ENCODE peak calls at places on chromosomes 7 and 10, in six cellular contexts. D, S, I, P, G and Q are unnamed samples.

GRCh38 chr10:72009430-72010081 is 45.4 kb downstream of the CHST3 start:
- DNase-seq in D (peak; percentile 68), S (peak; percentile 98), I (peak; percentile 88), P (no peak), G (no peak), Q (no peak)

GRCh38 chr10:73908853-73909611 is 1.9 kb upstream of the PLAU start:
- DNase-seq in D (no peak), S (peak; percentile 98), I (peak; percentile 99), P (peak; percentile 93), G (peak; percentile 98), Q (no peak)

GRCh38 chr10:1807924-1808323 is 70.6 kb upstream of the ADARB2 start:
- DNase-seq in D (no peak), S (no peak), I (no peak), P (no peak), G (no peak), Q (no peak)

GRCh38 chr7:33806284-33807157 is 98.8 kb upstream of the BMPER start:
- DNase-seq in D (no peak), S (peak; percentile 27), I (peak; percentile 47), P (no peak), G (no peak), Q (no peak)

GRCh38 chr10:44992070-44992731 is 8.5 kb upstream of the ZNF22 start:
- DNase-seq in D (peak; percentile 96), S (no peak), I (no peak), P (no peak), G (no peak), Q (no peak)

GRCh38 chr7:516216-516605 is 3.4 kb downstream of the PDGFA start:
- DNase-seq in D (no peak), S (peak; percentile 16), I (no peak), P (no peak), G (no peak), Q (no peak)

GRCh38 chr7:94053532-94053931 is 49.4 kb upstream of the BET1 start:
- DNase-seq in D (no peak), S (no peak), I (no peak), P (peak; percentile 13), G (no peak), Q (no peak)

GRCh38 chr7:140601566-140602174 is 38.9 kb downstream of the DENND2A start:
- DNase-seq in D (no peak), S (no peak), I (no peak), P (no peak), G (no peak), Q (no peak)

GRCh38 chr10:10816453-10816852 is 201.2 kb upstream of the CELF2 start:
- DNase-seq in D (no peak), S (peak; percentile 78), I (peak; percentile 41), P (no peak), G (no peak), Q (no peak)

GRCh38 chr10:12135631-12136030 is 6.2 kb downstream of the SEC61A2 start:
- DNase-seq in D (no peak), S (no peak), I (no peak), P (no peak), G (no peak), Q (no peak)

GRCh38 chr7:111903016-111903415 is 303.2 kb downstream of the DOCK4 start:
- DNase-seq in D (no peak), S (no peak), I (no peak), P (no peak), G (no peak), Q (no peak)

GRCh38 chr10:127298396-127298795 is 102.0 kb upstream of the INSYN2A start:
- DNase-seq in D (no peak), S (no peak), I (no peak), P (no peak), G (no peak), Q (no peak)

GRCh38 chr10:5964736-5965135 is 12.6 kb downstream of the IL15RA start:
- DNase-seq in D (peak; percentile 8), S (no peak), I (no peak), P (no peak), G (no peak), Q (no peak)

GRCh38 chr7:95668504-95669018 is 72.2 kb upstream of the PDK4 start:
- DNase-seq in D (no peak), S (no peak), I (no peak), P (no peak), G (no peak), Q (no peak)

GRCh38 chr7:8831386-8831785 is 398.0 kb downstream of the NXPH1 start:
- DNase-seq in D (no peak), S (no peak), I (no peak), P (no peak), G (no peak), Q (no peak)

DNA sequence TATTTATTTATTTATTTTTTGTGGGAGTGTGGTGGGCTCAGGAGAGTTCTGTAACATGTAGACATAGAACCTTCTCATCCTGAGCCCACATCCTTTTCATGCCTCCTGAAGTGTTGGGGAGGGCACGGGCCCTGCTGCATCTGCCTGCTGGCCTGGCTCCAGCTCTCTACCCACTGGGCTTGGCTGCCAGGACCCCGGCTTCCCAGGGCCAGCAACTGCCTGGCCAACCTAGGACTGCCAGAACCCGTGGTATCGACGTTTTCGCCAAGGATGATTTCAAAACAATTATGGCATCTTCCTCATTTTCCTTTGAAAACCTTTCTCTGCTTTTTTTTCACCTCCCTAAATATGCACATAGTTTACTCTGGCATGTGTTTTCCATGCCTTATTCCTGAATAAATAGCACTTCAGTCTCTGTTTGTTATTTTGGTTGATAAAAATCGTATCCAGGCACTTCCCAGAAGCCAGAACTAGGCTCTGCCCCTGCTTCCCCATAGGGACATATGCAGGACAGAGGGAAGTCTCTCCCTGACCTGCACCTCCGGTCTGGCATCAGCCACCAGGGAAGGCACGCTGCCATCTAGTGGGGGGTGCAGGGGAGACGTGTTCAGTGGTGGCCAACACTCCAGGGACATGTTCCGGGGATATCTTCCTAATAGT is 31.0 kb upstream of the ANTXRL start:
- DNase-seq in D (peak; percentile 76), S (peak; percentile 2), I (peak; percentile 56), P (peak; percentile 75), G (peak; percentile 81), Q (peak; percentile 37)
- TF ChIP-seq CTCF in D (peak; percentile 18), S (peak; percentile 25), I (peak; percentile 63), P (peak; percentile 70), G (peak; percentile 98), Q (peak; percentile 70)

GRCh38 chr10:132634241-132634946 is 96.8 kb downstream of the INPP5A start:
- DNase-seq in D (peak; percentile 5), S (no peak), I (peak; percentile 40), P (no peak), G (peak; percentile 29), Q (no peak)
- TF ChIP-seq CTCF in D (no peak), S (no peak), I (no peak), P (no peak), G (peak; percentile 55), Q (peak; percentile 7)

DNA sequence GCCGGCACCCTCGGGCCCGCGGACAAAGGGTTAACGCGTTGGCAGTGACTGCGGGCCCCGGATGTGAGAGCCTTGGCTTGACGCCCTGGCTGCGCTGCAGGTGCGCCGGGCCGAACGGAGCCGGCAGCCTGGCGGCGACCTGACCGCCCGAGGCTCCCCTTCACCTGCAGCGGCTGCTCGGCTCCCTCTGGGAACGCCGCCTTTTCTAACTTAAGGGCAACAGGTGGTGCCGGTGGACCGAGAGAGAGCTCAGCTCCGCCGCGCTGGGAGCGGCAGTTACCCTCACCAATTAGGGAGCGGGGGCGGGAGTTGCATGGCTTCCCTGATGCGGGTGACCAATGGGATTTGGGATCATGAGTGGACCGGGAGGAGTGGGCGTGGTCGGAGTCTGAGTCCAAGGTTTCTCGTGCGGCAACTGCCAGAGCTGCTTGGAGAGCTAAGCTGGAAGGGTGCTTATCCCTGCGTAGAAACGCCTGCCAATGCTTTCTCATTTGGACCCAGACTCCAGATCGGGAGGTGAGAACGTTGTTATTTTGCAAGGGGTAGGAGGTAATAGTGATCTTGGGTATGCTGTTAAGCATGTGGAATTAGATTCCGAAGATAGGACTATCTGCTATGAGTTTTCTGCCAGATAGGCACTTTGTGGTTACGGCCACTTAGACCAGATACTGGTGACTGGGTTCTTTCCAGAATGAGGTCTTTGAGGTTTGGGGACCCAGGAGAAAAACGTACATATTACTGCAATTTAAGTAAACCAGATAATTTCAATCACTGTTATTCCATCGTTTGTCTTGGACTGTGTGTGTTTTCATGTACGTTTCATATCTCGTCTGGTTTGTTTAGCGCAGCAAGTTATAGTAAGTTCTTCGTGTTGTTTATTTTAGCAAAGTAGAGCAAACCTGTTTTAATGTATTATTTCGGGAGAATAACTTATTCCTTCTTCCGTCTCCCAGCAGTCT is at the start of gene ARL4A:
- DNase-seq in D (peak; percentile 99), S (peak; percentile 98), I (peak; percentile 100), P (peak; percentile 98), G (peak; percentile 99), Q (peak; percentile 95)
- TF ChIP-seq CTCF in D (peak; percentile 30), S (peak; percentile 19), I (peak; percentile 46), P (peak; percentile 46), G (peak; percentile 7), Q (no peak)

DNA sequence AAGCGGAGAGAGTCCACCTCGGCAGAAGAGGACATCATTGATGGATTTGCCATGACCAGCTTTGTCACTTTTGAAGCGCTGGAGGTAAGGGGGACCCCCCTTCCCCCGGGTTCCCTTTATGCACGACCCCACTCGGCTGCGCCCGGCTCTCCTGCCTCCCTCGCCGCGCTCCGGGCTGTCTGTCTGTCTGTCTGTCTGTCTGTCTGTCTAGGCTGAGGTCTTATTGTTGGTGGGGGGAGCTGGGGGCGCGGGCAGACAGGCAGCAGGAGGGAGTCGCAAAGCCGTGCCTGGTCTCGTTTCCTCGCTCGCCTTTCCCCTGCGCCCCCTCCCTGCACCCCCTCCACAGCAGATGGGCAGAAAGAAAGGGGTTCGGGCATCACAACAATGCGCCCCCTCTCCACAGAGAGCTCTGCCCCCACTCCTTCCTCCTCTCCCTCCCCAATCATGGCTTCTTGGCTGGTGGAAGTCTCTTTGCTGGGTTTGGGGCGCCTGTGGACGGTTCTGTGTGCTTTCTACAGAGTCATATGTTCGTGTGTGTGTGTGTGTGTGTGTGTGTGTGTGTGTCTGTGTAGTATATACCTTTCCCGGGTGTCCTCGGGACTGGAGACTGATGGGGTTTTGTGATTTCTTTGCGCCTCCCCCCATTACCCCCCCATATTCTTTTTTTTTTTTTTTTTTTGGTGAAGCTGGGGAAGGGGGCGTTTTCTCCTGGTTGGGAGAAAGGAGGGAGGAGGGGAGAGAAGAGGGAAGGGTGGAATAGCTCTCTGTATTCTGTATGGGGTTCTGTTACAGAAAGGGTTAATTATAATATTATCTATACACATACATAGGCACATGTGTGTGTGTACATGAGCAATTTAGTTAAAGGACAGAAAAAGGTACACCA is 1.8 kb downstream of the AUTS2 start:
- DNase-seq in D (no peak), S (peak; percentile 35), I (no peak), P (peak; percentile 10), G (peak; percentile 59), Q (no peak)
- TF ChIP-seq CTCF in D (no peak), S (no peak), I (no peak), P (no peak), G (no peak), Q (no peak)